ENCODE peak calls at places on chromosomes 4 and X, in six cellular contexts. K is adipocyte; W is NB4; F is CD8-positive, alpha-beta T cell; Z is myocyte; T is endothelial cell of umbilical vein. E is an unnamed sample.

GRCh38 chr4:82372502-82372873 is 1.3 kb downstream of the HNRNPD start:
- DNase-seq in F (peak), T (peak), Z (peak), W (peak), K (peak), E (peak)

GRCh38 chr4:40576651-40577480 is 52.8 kb downstream of the RBM47 start:
- DNase-seq in K (peak), F (peak), T (peak), W (peak), Z (peak), E (no peak)

GRCh38 chr4:87316961-87317360 is 5.7 kb downstream of the HSD17B13 start:
- DNase-seq in Z (no peak), W (peak), F (no peak), T (no peak), K (no peak), E (no peak)

GRCh38 chr4:90234916-90235547 is 107.8 kb downstream of the CCSER1 start:
- DNase-seq in W (no peak), T (peak), F (no peak), K (no peak), Z (no peak), E (no peak)

GRCh38 chr4:159162576-159162975 is 59.7 kb downstream of the RAPGEF2 start:
- DNase-seq in W (no peak), Z (no peak), K (no peak), T (no peak), F (no peak), E (no peak)

GRCh38 chr4:53861856-53862610 is 202.4 kb downstream of the CHIC2 start:
- DNase-seq in Z (peak), T (no peak), W (peak), K (peak), F (no peak), E (no peak)

GRCh38 chrX:9677098-9677739 is 88.4 kb downstream of the GPR143 start:
- DNase-seq in Z (no peak), W (no peak), T (peak), F (no peak), K (no peak), E (no peak)

GRCh38 chr4:189364032-189364449 is 576.6 kb upstream of the FRG1 start:
- DNase-seq in W (no peak), T (no peak), K (no peak), F (no peak), Z (no peak), E (no peak)

GRCh38 chr4:1502501-1502886 is 96.3 kb upstream of the NKX1-1 start:
- DNase-seq in K (no peak), F (no peak), T (no peak), Z (no peak), W (no peak), E (no peak)

GRCh38 chrX:129540725-129541184 is 696 bp downstream of the OCRL start:
- DNase-seq in Z (peak), W (peak), F (no peak), T (peak), K (peak), E (no peak)

GRCh38 chrX:119726900-119727555 is 31.4 kb upstream of the SOWAHD start:
- DNase-seq in K (no peak), W (peak), T (no peak), Z (peak), F (no peak), E (peak)

GRCh38 chr4:88791274-88791673 is 93.6 kb upstream of the NAP1L5 start:
- DNase-seq in W (peak), Z (peak), K (peak), T (peak), F (no peak), E (no peak)

GRCh38 chrX:110045421-110045820 is 42.5 kb downstream of the TMEM164 start:
- DNase-seq in W (no peak), Z (no peak), T (no peak), F (no peak), K (no peak), E (no peak)

GRCh38 chrX:19557816-19558215 is 42.5 kb upstream of the MAP3K15 start:
- DNase-seq in W (no peak), F (no peak), Z (no peak), T (no peak), K (no peak), E (no peak)

GRCh38 chr4:154485127-154485773 is 6.3 kb downstream of the DCHS2 start:
- DNase-seq in W (peak), F (no peak), T (no peak), Z (no peak), K (no peak), E (no peak)

GRCh38 chr4:146214238-146214637 is at the start of gene REELD1:
- DNase-seq in Z (peak), K (no peak), F (no peak), T (no peak), W (no peak), E (no peak)

GRCh38 chr4:7241587-7242125 is 49.3 kb downstream of the SORCS2 start:
- DNase-seq in T (no peak), F (no peak), Z (no peak), K (no peak), W (no peak), E (no peak)

GRCh38 chr4:122997463-122998101 is 75.2 kb upstream of the NUDT6 start:
- DNase-seq in W (no peak), Z (no peak), K (no peak), T (no peak), F (no peak), E (no peak)

GRCh38 chr4:17636696-17637351 is 22.4 kb downstream of the MED28 start:
- DNase-seq in W (peak), F (peak), T (peak), Z (peak), K (peak), E (peak)

GRCh38 chr4:157045507-157046127 is 30.3 kb upstream of the GLRB start:
- DNase-seq in Z (peak), K (peak), W (peak), F (no peak), T (peak), E (no peak)

GRCh38 chrX:116317409-116317808 is 119.0 kb upstream of the SLC6A14 start:
- DNase-seq in K (peak), Z (no peak), F (no peak), T (no peak), W (no peak), E (no peak)

GRCh38 chrX:109629310-109629709 is 4.3 kb upstream of the KCNE5 start:
- DNase-seq in K (no peak), F (no peak), T (peak), Z (peak), W (no peak), E (no peak)

GRCh38 chr4:112082954-112083586 is 62.2 kb upstream of the FAM241A start:
- DNase-seq in W (no peak), K (peak), F (no peak), Z (peak), T (peak), E (no peak)

GRCh38 chrX:139949703-139950102 is 15.6 kb downstream of the CXorf66 start:
- DNase-seq in T (no peak), F (no peak), K (no peak), W (no peak), Z (no peak), E (no peak)

GRCh38 chr4:122052714-122053113 is 99.4 kb upstream of the BLTP1 start:
- DNase-seq in Z (peak), T (no peak), K (no peak), F (no peak), W (no peak), E (no peak)

GRCh38 chr4:78781086-78781630 is 5.0 kb downstream of the BMP2K start:
- DNase-seq in W (no peak), T (no peak), K (no peak), Z (no peak), F (no peak), E (no peak)

GRCh38 chrX:110310896-110311295 is 7.0 kb downstream of the AMMECR1 start:
- DNase-seq in F (no peak), Z (peak), T (no peak), W (no peak), K (no peak), E (peak)

GRCh38 chrX:11944486-11944885 is 186.4 kb downstream of the MSL3 start:
- DNase-seq in Z (peak), W (peak), T (peak), F (no peak), K (no peak), E (no peak)

GRCh38 chr4:164261831-164262230 is 492.1 kb upstream of the SMIM31 start:
- DNase-seq in K (no peak), F (no peak), T (no peak), W (no peak), Z (no peak), E (no peak)

GRCh38 chrX:37349131-37350033 is at the start of gene PRRG1:
- DNase-seq in W (peak), F (no peak), K (peak), T (peak), Z (peak), E (no peak)

GRCh38 chrX:10818651-10819050 is 198.3 kb upstream of the MID1 start:
- DNase-seq in Z (no peak), K (no peak), F (no peak), W (no peak), T (no peak), E (no peak)

GRCh38 chrX:13495232-13495631 is 74.2 kb upstream of the EGFL6 start:
- DNase-seq in K (no peak), T (no peak), F (no peak), W (no peak), Z (no peak), E (no peak)

GRCh38 chrX:153631931-153632611 is 14.9 kb upstream of the DUSP9 start:
- DNase-seq in F (no peak), Z (no peak), W (no peak), K (no peak), T (no peak), E (no peak)

GRCh38 chrX:134369576-134369975 is 90.4 kb upstream of the HPRT1 start:
- DNase-seq in T (no peak), Z (no peak), K (no peak), F (no peak), W (no peak), E (no peak)

GRCh38 chrX:24672701-24673190 is 21.0 kb upstream of the POLA1 start:
- DNase-seq in F (no peak), W (no peak), T (no peak), Z (no peak), K (no peak), E (no peak)

GRCh38 chr4:158146736-158147135 is 26.1 kb downstream of the GASK1B start:
- DNase-seq in Z (no peak), W (no peak), F (no peak), K (no peak), T (no peak), E (no peak)

GRCh38 chr4:184756399-184756798 is 22.5 kb upstream of the CENPU start:
- DNase-seq in Z (peak), K (peak), T (no peak), F (no peak), W (peak), E (no peak)

GRCh38 chr4:44927361-44928061 is 201.2 kb upstream of the GNPDA2 start:
- DNase-seq in Z (no peak), F (no peak), T (peak), W (peak), K (peak), E (no peak)

GRCh38 chr4:39256436-39256835 is 74.1 kb downstream of the WDR19 start:
- DNase-seq in Z (peak), F (no peak), T (peak), W (no peak), K (peak), E (no peak)

E was measured in T follicular helper cell.